ENCODE peak calls at places on chromosomes 3 and 15, in five cellular contexts. M is T-helper 2 cell; O is thyroid gland; I is activated T-helper 2 cell treated with anti-CD3 and anti-CD28 coated beads, Interferon-gamma antibody, Interleukin-2, Interleukin-4, amounts not matched to agents 10 μg/mL and 5 μg/mL and 100 μg/mL, durations not matched to agents 14 hours and 24 hours and 36 hours; V is ovary. Z is an unnamed sample.

GRCh38 chr3:190721330-190721729 is 141.2 kb downstream of the GMNC start:
- DNase-seq in M (no peak), O (peak; percentile 40), I (no peak), V (no peak), Z (no peak)

GRCh38 chr15:65318870-65319356 is 14.4 kb downstream of the RNU5B-1 start:
- DNase-seq in M (peak; percentile 43), O (peak; percentile 76), I (peak; percentile 66), V (peak; percentile 86), Z (peak; percentile 63)

GRCh38 chr3:134251731-134252391 is 1.2 kb upstream of the RYK start:
- DNase-seq in M (no peak), O (no peak), I (no peak), V (peak; percentile 55), Z (no peak)

GRCh38 chr3:101038880-101039279 is 45.7 kb upstream of the ABI3BP start:
- DNase-seq in M (no peak), O (no peak), I (no peak), V (no peak), Z (no peak)

GRCh38 chr3:124260206-124260915 is 268.4 kb upstream of the ROPN1 start:
- DNase-seq in M (no peak), O (peak; percentile 91), I (no peak), V (peak; percentile 45), Z (no peak)

GRCh38 chr3:46922426-46922825 is 44.9 kb downstream of the PTH1R start:
- DNase-seq in M (no peak), O (no peak), I (no peak), V (no peak), Z (no peak)

GRCh38 chr3:136055491-136055890 is 90.0 kb downstream of the PPP2R3A start:
- DNase-seq in M (no peak), O (no peak), I (no peak), V (no peak), Z (no peak)

GRCh38 chr15:58521293-58521991 is 89.7 kb downstream of the LIPC start:
- DNase-seq in M (no peak), O (peak; percentile 64), I (no peak), V (peak; percentile 35), Z (no peak)

GRCh38 chr3:72039677-72040076 is 254.7 kb upstream of the PROK2 start:
- DNase-seq in M (no peak), O (no peak), I (no peak), V (no peak), Z (no peak)

GRCh38 chr15:100878601-100879000 is 1.0 kb upstream of the ALDH1A3 start:
- DNase-seq in M (no peak), O (no peak), I (no peak), V (no peak), Z (no peak)

GRCh38 chr15:70196314-70197291 is 98.9 kb upstream of the TLE3 start:
- DNase-seq in M (no peak), O (peak; percentile 97), I (no peak), V (peak; percentile 47), Z (peak; percentile 20)

GRCh38 chr15:60764408-60764963 is 285.5 kb upstream of the ICE2 start:
- DNase-seq in M (no peak), O (no peak), I (no peak), V (no peak), Z (no peak)

GRCh38 chr15:79629687-79630086 is 197.6 kb downstream of the MINAR1 start:
- DNase-seq in M (no peak), O (no peak), I (no peak), V (no peak), Z (no peak)

GRCh38 chr15:73375755-73376305 is 7.1 kb upstream of the HCN4 start:
- DNase-seq in M (no peak), O (peak; percentile 51), I (no peak), V (no peak), Z (no peak)

GRCh38 chr3:85483986-85484385 is 525.2 kb downstream of the CADM2 start:
- DNase-seq in M (no peak), O (no peak), I (no peak), V (no peak), Z (no peak)

GRCh38 chr15:79644091-79644490 is 212.0 kb downstream of the MINAR1 start:
- DNase-seq in M (no peak), O (no peak), I (peak; percentile 11), V (no peak), Z (no peak)

GRCh38 chr3:10667269-10667668 is 148.8 kb upstream of the SLC6A11 start:
- DNase-seq in M (no peak), O (no peak), I (no peak), V (no peak), Z (no peak)

GRCh38 chr15:67785431-67785830 is 39.9 kb upstream of the SKOR1 start:
- DNase-seq in M (no peak), O (no peak), I (no peak), V (no peak), Z (no peak)

GRCh38 chr15:45048784-45049631 is 26.0 kb downstream of the SORD start:
- DNase-seq in M (no peak), O (no peak), I (no peak), V (no peak), Z (no peak)

GRCh38 chr3:63142681-63143080 is 135.4 kb upstream of the SYNPR start:
- DNase-seq in M (no peak), O (no peak), I (no peak), V (no peak), Z (no peak)

GRCh38 chr15:92848852-92849598 is 51.1 kb upstream of the CHD2 start:
- DNase-seq in M (no peak), O (no peak), I (no peak), V (no peak), Z (peak; percentile 28)

GRCh38 chr3:69231929-69232437 is 109.6 kb upstream of the LMOD3 start:
- DNase-seq in M (no peak), O (peak; percentile 43), I (no peak), V (no peak), Z (no peak)

GRCh38 chr15:63221346-63221745 is 31.9 kb downstream of the RAB8B start:
- DNase-seq in M (no peak), O (peak; percentile 19), I (no peak), V (peak; percentile 29), Z (no peak)

GRCh38 chr3:197408177-197408957 is 110.0 kb upstream of the DLG1 start:
- DNase-seq in M (no peak), O (no peak), I (no peak), V (no peak), Z (no peak)